ENCODE peak calls at places on chromosome 19, in four cellular contexts. One of them, this sample, is unnamed.

GRCh38 chr19:43928820-43929219 is 6.3 kb downstream of the ZNF45 start:
- DNase-seq in H1: no peak
- DNase-seq in K562: no peak
- DNase-seq in HepG2: no peak
- DNase-seq in this sample: no peak

GRCh38 chr19:55486971-55487883 is 1.0 kb upstream of the SSC5D start:
- DNase-seq in K562: peak; percentile 28
- DNase-seq in H1: no peak
- DNase-seq in HepG2: peak; percentile 23
- DNase-seq in this sample: peak; percentile 66

GRCh38 chr19:17686592-17687042 is 1.5 kb downstream of the UNC13A start:
- DNase-seq in H1: no peak
- DNase-seq in K562: peak; percentile 86
- DNase-seq in HepG2: no peak
- DNase-seq in this sample: peak; percentile 63

GRCh38 chr19:20422616-20423205 is 142.9 kb downstream of the ZNF737 start:
- DNase-seq in HepG2: no peak
- DNase-seq in H1: no peak
- DNase-seq in K562: no peak
- DNase-seq in this sample: no peak

GRCh38 chr19:42242071-42242511 is 311 bp downstream of the GSK3A start:
- DNase-seq in HepG2: no peak
- DNase-seq in H1: no peak
- DNase-seq in K562: no peak
- DNase-seq in this sample: no peak

GRCh38 chr19:56114051-56114694 is 6.9 kb downstream of the ZNF787 start:
- DNase-seq in HepG2: no peak
- DNase-seq in H1: no peak
- DNase-seq in K562: no peak
- DNase-seq in this sample: no peak

GRCh38 chr19:46494115-46494935 is 1.3 kb downstream of the PNMA8B start:
- DNase-seq in HepG2: no peak
- DNase-seq in K562: no peak
- DNase-seq in H1: no peak
- DNase-seq in this sample: no peak

GRCh38 chr19:29631450-29631849 is 25.4 kb downstream of the POP4 start:
- DNase-seq in HepG2: no peak
- DNase-seq in H1: no peak
- DNase-seq in K562: no peak
- DNase-seq in this sample: no peak

GRCh38 chr19:12858041-12858928 is 20.0 kb downstream of the MAST1 start:
- DNase-seq in HepG2: no peak
- DNase-seq in K562: no peak
- DNase-seq in H1: no peak
- DNase-seq in this sample: no peak

GRCh38 chr19:588093-588742 is 1.5 kb upstream of the HCN2 start:
- DNase-seq in K562: peak; percentile 53
- DNase-seq in H1: peak; percentile 61
- DNase-seq in HepG2: peak; percentile 57
- DNase-seq in this sample: peak; percentile 92

GRCh38 chr19:17183858-17184271 is 31.3 kb upstream of the USE1 start:
- DNase-seq in HepG2: no peak
- DNase-seq in H1: no peak
- DNase-seq in K562: no peak
- DNase-seq in this sample: no peak

GRCh38 chr19:54017266-54017665 is 25.8 kb downstream of the CACNG6 start:
- DNase-seq in HepG2: no peak
- DNase-seq in H1: no peak
- DNase-seq in K562: no peak
- DNase-seq in this sample: peak; percentile 88

GRCh38 chr19:56350416-56351045 is 35.9 kb upstream of the ZSCAN5A start:
- DNase-seq in HepG2: peak; percentile 58
- DNase-seq in H1: no peak
- DNase-seq in K562: peak; percentile 52
- DNase-seq in this sample: peak; percentile 11

GRCh38 chr19:52948025-52948770 is 14.5 kb downstream of the ZNF816 start:
- DNase-seq in K562: no peak
- DNase-seq in HepG2: no peak
- DNase-seq in H1: no peak
- DNase-seq in this sample: no peak

GRCh38 chr19:28846094-28846812 is 366.7 kb downstream of the UQCRFS1 start:
- DNase-seq in HepG2: no peak
- DNase-seq in H1: no peak
- DNase-seq in K562: no peak
- DNase-seq in this sample: no peak

GRCh38 chr19:4139614-4140236 is 13.7 kb upstream of the CREB3L3 start:
- DNase-seq in K562: peak; percentile 84
- DNase-seq in HepG2: peak; percentile 58
- DNase-seq in H1: peak; percentile 21
- DNase-seq in this sample: peak; percentile 76
- TF ChIP-seq RNF2 in K562: no peak
- TF ChIP-seq RNF2 in HepG2: no peak
- TF ChIP-seq RNF2 in H1: no peak
- TF ChIP-seq RNF2 in this sample: no peak

DNA sequence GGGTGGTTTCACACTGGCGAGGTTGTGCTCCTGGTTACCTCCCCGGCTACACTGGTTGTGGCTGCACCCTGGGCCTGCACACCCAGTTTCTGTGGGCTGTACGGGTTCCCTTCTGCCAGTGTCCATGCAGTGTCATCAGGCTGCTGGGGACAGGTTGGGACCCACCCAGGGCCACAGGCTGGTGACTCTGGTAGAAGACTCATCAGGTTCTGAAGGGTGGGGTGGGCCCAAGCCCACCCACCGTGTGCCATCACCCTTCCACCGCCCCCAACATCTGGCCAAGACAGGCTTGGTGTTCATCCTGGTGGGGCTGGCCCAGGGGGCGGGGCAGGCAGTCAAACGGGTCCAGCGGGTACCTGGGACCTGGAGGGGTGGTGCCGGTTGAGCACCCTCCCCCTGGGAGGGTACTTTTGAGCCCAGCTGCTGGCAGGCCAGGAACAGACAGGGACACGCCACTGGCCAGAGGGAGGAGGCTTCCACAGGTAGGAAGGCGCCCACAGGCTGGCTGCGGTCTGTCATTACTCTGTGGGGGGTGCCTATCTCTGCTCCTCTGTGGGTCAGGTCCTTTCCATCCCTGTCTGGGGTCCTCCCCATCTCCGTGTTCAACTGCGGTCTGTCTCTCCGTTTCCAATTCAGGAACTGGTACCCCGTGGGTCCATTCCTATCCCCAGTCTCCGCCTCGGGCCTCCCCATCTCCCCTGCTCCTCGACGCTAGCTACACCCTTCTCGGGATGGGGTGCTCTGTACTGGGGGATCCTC is at the start of gene RNF225:
- DNase-seq in HepG2: no peak
- DNase-seq in H1: peak; percentile 66
- DNase-seq in K562: peak; percentile 31
- DNase-seq in this sample: peak; percentile 49
- H3K27ac ChIP-seq in HepG2: no peak within 1 kb of the TSS
- H3K27ac ChIP-seq in H1: no peak within 1 kb of the TSS
- H3K27ac ChIP-seq in K562: no peak within 1 kb of the TSS
- H3K27ac ChIP-seq in this sample: no peak within 1 kb of the TSS

GRCh38 chr19:27657271-27658051 is 1555.5 kb downstream of the UQCRFS1 start:
- DNase-seq in H1: no peak
- DNase-seq in HepG2: no peak
- DNase-seq in K562: no peak
- DNase-seq in this sample: no peak

GRCh38 chr19:27654266-27654990 is 1558.5 kb downstream of the UQCRFS1 start:
- DNase-seq in H1: no peak
- DNase-seq in K562: no peak
- DNase-seq in HepG2: no peak
- DNase-seq in this sample: no peak

GRCh38 chr19:27660428-27660827 is 1552.5 kb downstream of the UQCRFS1 start:
- DNase-seq in H1: no peak
- DNase-seq in K562: no peak
- DNase-seq in HepG2: no peak
- DNase-seq in this sample: no peak
- TF ChIP-seq RNF2 in H1: no peak
- TF ChIP-seq RNF2 in K562: no peak
- TF ChIP-seq RNF2 in HepG2: no peak
- TF ChIP-seq RNF2 in this sample: no peak

GRCh38 chr19:40231544-40232424 is 5.3 kb upstream of the CCNP start:
- DNase-seq in HepG2: peak; percentile 82
- DNase-seq in K562: peak; percentile 75
- DNase-seq in H1: no peak
- DNase-seq in this sample: no peak
- H3K27ac ChIP-seq in HepG2: peak overlapping the region; percentile 83
- H3K27ac ChIP-seq in K562: peak overlapping the region; percentile 70
- H3K27ac ChIP-seq in H1: peak overlapping the region; percentile 52
- H3K27ac ChIP-seq in this sample: peak overlapping the region; percentile 43

This sample was measured in A549.